ENCODE peak calls at places on chromosomes 3 and 15, in seven cellular contexts. V is A549, B is GM12864, L is neuronal stem cell, N is MM.1S, D is uterus, W is BE2C. M is an unnamed sample.

GRCh38 chr3:30606301-30607031 is at the start of gene TGFBR2:
- DNase-seq in V (peak), B (peak), L (peak), N (peak), D (peak), W (peak), M (peak)

GRCh38 chr3:156215751-156216150 is 95.4 kb downstream of the KCNAB1 start:
- DNase-seq in V (no peak), B (no peak), L (no peak), N (no peak), D (no peak), W (no peak), M (no peak)

GRCh38 chr3:174159629-174160028 is 699.5 kb upstream of the NAALADL2 start:
- DNase-seq in V (no peak), B (no peak), L (no peak), N (no peak), D (no peak), W (no peak), M (no peak)

GRCh38 chr15:54962637-54963036 is 234.1 kb downstream of the RSL24D1 start:
- DNase-seq in V (no peak), B (no peak), L (no peak), N (no peak), D (no peak), W (no peak), M (no peak)

GRCh38 chr3:38479431-38480092 is 16.6 kb upstream of the EXOG start:
- DNase-seq in V (peak), B (no peak), L (no peak), N (peak), D (peak), W (peak), M (peak)

GRCh38 chr3:58296843-58297242 is 9.2 kb upstream of the RPP14 start:
- DNase-seq in V (no peak), B (no peak), L (no peak), N (no peak), D (no peak), W (no peak), M (no peak)

GRCh38 chr15:98866503-98866902 is 141.1 kb downstream of the PGPEP1L start:
- DNase-seq in V (no peak), B (no peak), L (no peak), N (no peak), D (peak), W (peak), M (no peak)

GRCh38 chr3:132777171-132777570 is 55.0 kb upstream of the NPHP3 start:
- DNase-seq in V (no peak), B (no peak), L (no peak), N (no peak), D (no peak), W (no peak), M (no peak)

GRCh38 chr15:22845289-22845900 is 6.9 kb downstream of the NIPA2 start:
- DNase-seq in V (no peak), B (no peak), L (peak), N (no peak), D (no peak), W (no peak), M (no peak)

GRCh38 chr3:156160653-156161052 is 40.3 kb downstream of the KCNAB1 start:
- DNase-seq in V (no peak), B (peak), L (no peak), N (peak), D (no peak), W (no peak), M (no peak)

GRCh38 chr15:63484433-63484832 is 20.0 kb upstream of the USP3 start:
- DNase-seq in V (no peak), B (no peak), L (no peak), N (peak), D (no peak), W (no peak), M (no peak)

GRCh38 chr3:20648294-20648693 is 462.3 kb upstream of the SGO1 start:
- DNase-seq in V (no peak), B (no peak), L (no peak), N (no peak), D (no peak), W (no peak), M (no peak)

GRCh38 chr15:88126695-88127476 is 129.7 kb downstream of the NTRK3 start:
- DNase-seq in V (no peak), B (no peak), L (no peak), N (no peak), D (no peak), W (peak), M (no peak)

GRCh38 chr3:56928379-56929068 is 126.8 kb upstream of the ARHGEF3 start:
- DNase-seq in V (no peak), B (no peak), L (no peak), N (no peak), D (no peak), W (no peak), M (no peak)

GRCh38 chr15:99252326-99252725 is 1.0 kb downstream of the LRRC28 start:
- DNase-seq in V (no peak), B (no peak), L (no peak), N (no peak), D (no peak), W (no peak), M (no peak)

GRCh38 chr3:156211583-156211982 is 91.2 kb downstream of the KCNAB1 start:
- DNase-seq in V (no peak), B (no peak), L (no peak), N (no peak), D (no peak), W (no peak), M (no peak)

GRCh38 chr3:24640330-24640877 is 145.8 kb upstream of the THRB start:
- DNase-seq in V (peak), B (no peak), L (no peak), N (no peak), D (no peak), W (no peak), M (no peak)

GRCh38 chr3:141228385-141228784 is 3.2 kb upstream of the PXYLP1 start:
- DNase-seq in V (no peak), B (no peak), L (no peak), N (no peak), D (no peak), W (no peak), M (no peak)

GRCh38 chr3:141231101-141231922 is at the start of gene PXYLP1:
- DNase-seq in V (peak), B (no peak), L (peak), N (peak), D (peak), W (peak), M (peak)

GRCh38 chr3:141229132-141229531 is 2.5 kb upstream of the PXYLP1 start:
- DNase-seq in V (no peak), B (no peak), L (no peak), N (peak), D (no peak), W (no peak), M (no peak)

GRCh38 chr3:141231923-141232861 is 567 bp downstream of the PXYLP1 start:
- DNase-seq in V (peak), B (no peak), L (peak), N (peak), D (peak), W (no peak), M (no peak)

DNA sequence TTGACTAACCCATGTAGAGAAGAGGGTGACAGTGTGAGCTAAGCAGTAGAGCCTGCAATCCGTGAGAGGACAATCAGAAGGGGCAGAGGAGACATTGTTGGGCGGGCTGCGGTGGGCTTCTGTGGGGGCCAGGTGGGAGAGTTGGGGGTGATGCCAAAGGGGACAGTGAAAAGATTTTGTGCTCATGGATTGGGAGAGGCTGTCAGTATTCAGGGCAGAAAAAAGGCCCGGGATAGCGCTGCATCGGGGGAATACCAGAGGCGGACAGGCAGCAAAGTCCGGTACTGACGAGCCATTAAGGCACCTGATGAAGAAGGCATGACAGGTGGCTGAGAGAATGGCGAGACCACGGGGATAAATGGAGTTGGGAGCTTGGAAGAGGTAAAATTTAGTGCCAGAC is 1.3 kb upstream of the PXYLP1 start:
- DNase-seq in V (no peak), B (no peak), L (no peak), N (no peak), D (no peak), W (no peak), M (no peak)
- H3K4me3 ChIP-seq in V (no peak), B (no peak), L (no peak), N (no peak), D (no peak), W (no peak), M (no peak)

GRCh38 chr3:138724433-138724832 is 110.3 kb downstream of the PIK3CB start:
- DNase-seq in V (no peak), B (no peak), L (no peak), N (no peak), D (no peak), W (no peak), M (no peak)
- H3K4me3 ChIP-seq in V (no peak), B (no peak), L (no peak), N (no peak), D (no peak), W (no peak), M (no peak)

GRCh38 chr15:78069630-78070029 is 7.9 kb downstream of the TBC1D2B start:
- DNase-seq in V (no peak), B (no peak), L (no peak), N (no peak), D (no peak), W (no peak), M (no peak)
- H3K4me3 ChIP-seq in V (no peak), B (no peak), L (no peak), N (peak), D (no peak), W (no peak), M (no peak)

DNA sequence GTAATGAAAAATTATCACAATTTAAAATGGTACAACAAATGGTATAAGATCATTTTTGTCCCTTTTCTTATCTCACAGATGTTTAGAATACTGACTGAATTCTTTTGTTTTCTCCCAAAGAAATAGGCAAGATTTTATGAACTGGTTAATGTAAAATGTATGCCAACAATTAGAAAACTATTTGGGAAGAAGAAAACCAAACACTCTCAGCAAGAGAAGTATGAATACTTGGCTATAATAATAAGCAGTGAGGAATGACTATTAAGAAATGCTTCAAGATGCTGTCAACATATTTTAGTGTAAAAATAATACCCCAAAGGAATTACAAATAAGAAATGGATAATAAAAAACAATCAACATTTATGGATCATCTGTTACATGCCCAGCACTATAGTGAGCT is 18.5 kb downstream of the SHQ1 start:
- DNase-seq in V (no peak), B (no peak), L (no peak), N (no peak), D (no peak), W (no peak), M (no peak)
- H3K4me3 ChIP-seq in V (no peak), B (no peak), L (no peak), N (no peak), D (no peak), W (no peak), M (no peak)

DNA sequence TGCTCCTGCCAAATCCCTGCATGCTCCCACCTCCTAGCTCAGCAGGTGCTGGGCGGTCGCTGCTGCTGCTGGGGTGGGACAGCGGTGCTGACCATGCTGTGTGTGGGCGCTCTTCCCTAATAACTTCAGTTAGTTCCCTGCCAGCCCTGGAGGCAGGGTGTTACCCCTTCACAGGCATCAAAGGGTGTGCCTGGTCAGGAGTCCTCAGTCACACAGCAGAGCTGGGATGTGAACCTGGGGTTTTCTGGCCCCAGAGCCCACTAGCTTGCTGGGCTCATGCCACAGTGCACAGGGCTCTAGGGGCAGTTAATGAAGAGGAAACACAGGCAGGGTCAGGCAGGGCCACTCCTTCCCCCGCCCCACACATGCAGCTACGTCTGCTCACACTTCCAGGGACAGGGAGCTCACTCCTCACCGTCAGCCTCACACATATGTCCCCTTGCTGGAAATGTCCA is 16.0 kb upstream of the PLXND1 start:
- DNase-seq in V (no peak), B (no peak), L (no peak), N (no peak), D (no peak), W (no peak), M (no peak)
- H3K4me3 ChIP-seq in V (no peak), B (no peak), L (no peak), N (no peak), D (no peak), W (no peak), M (no peak)

GRCh38 chr15:25687689-25688088 is 175.4 kb downstream of the ATP10A start:
- DNase-seq in V (no peak), B (no peak), L (no peak), N (no peak), D (no peak), W (no peak), M (no peak)

GRCh38 chr15:25691544-25692430 is 171.3 kb downstream of the ATP10A start:
- DNase-seq in V (no peak), B (no peak), L (no peak), N (no peak), D (peak), W (no peak), M (no peak)

GRCh38 chr15:25690673-25691543 is 172.2 kb downstream of the ATP10A start:
- DNase-seq in V (no peak), B (no peak), L (no peak), N (no peak), D (peak), W (no peak), M (no peak)

GRCh38 chr15:25688166-25688565 is 175.0 kb downstream of the ATP10A start:
- DNase-seq in V (no peak), B (no peak), L (no peak), N (no peak), D (peak), W (no peak), M (no peak)

GRCh38 chr15:25689592-25689991 is 173.5 kb downstream of the ATP10A start:
- DNase-seq in V (no peak), B (no peak), L (no peak), N (no peak), D (peak), W (no peak), M (no peak)
- H3K4me3 ChIP-seq in V (no peak), B (no peak), L (no peak), N (no peak), D (no peak), W (no peak), M (no peak)

GRCh38 chr15:67967871-67968423 is 86.2 kb upstream of the PIAS1 start:
- DNase-seq in V (no peak), B (no peak), L (peak), N (no peak), D (peak), W (peak), M (peak)
- H3K4me3 ChIP-seq in V (no peak), B (peak), L (peak), N (no peak), D (peak), W (peak), M (peak)

GRCh38 chr3:70000028-70000410 is 486 bp downstream of the SAMMSON start:
- DNase-seq in V (no peak), B (no peak), L (no peak), N (no peak), D (no peak), W (no peak), M (no peak)

GRCh38 chr3:69998759-69999158 is 774 bp upstream of the SAMMSON start:
- DNase-seq in V (no peak), B (no peak), L (no peak), N (no peak), D (no peak), W (no peak), M (no peak)

GRCh38 chr3:69997486-69998307 is 1.8 kb upstream of the SAMMSON start:
- DNase-seq in V (no peak), B (no peak), L (no peak), N (no peak), D (no peak), W (peak), M (no peak)

GRCh38 chr3:70000563-70001081 is 1.1 kb downstream of the SAMMSON start:
- DNase-seq in V (no peak), B (no peak), L (peak), N (no peak), D (no peak), W (no peak), M (no peak)

GRCh38 chr3:69999191-70000027 is at the start of gene SAMMSON:
- DNase-seq in V (no peak), B (no peak), L (no peak), N (no peak), D (peak), W (no peak), M (no peak)
- H3K4me3 ChIP-seq in V (peak), B (no peak), L (no peak), N (no peak), D (peak), W (no peak), M (no peak)